ENCODE peak calls at places on chromosomes 4 and X, in nine cellular contexts. One of them, this sample, is unnamed.

GRCh38 chr4:20015825-20016224 is 235.9 kb upstream of the SLIT2 start:
- DNase-seq in tibial artery: no peak
- DNase-seq in aorta: no peak
- DNase-seq in esophagus squamous epithelium: no peak
- DNase-seq in neural progenitor cell: no peak
- DNase-seq in lower lobe of right lung: no peak
- DNase-seq in right cardiac atrium: no peak
- DNase-seq in gastrocnemius medialis: no peak
- DNase-seq in transverse colon: no peak
- DNase-seq in this sample: no peak

GRCh38 chrX:104565791-104566687 is at the start of gene IL1RAPL2:
- DNase-seq in tibial artery: no peak
- DNase-seq in aorta: no peak
- DNase-seq in esophagus squamous epithelium: no peak
- DNase-seq in neural progenitor cell: peak; percentile 83
- DNase-seq in lower lobe of right lung: peak; percentile 55
- DNase-seq in right cardiac atrium: peak; percentile 38
- DNase-seq in gastrocnemius medialis: no peak
- DNase-seq in transverse colon: peak; percentile 14
- DNase-seq in this sample: no peak

GRCh38 chr4:5292091-5292490 is 240.8 kb downstream of the STK32B start:
- DNase-seq in tibial artery: no peak
- DNase-seq in aorta: no peak
- DNase-seq in esophagus squamous epithelium: no peak
- DNase-seq in neural progenitor cell: no peak
- DNase-seq in lower lobe of right lung: no peak
- DNase-seq in right cardiac atrium: no peak
- DNase-seq in gastrocnemius medialis: no peak
- DNase-seq in transverse colon: no peak
- DNase-seq in this sample: no peak

GRCh38 chrX:39518451-39519212 is 579.1 kb downstream of the BCOR start:
- DNase-seq in tibial artery: peak; percentile 72
- DNase-seq in aorta: no peak
- DNase-seq in esophagus squamous epithelium: no peak
- DNase-seq in neural progenitor cell: peak; percentile 65
- DNase-seq in lower lobe of right lung: no peak
- DNase-seq in right cardiac atrium: peak; percentile 72
- DNase-seq in gastrocnemius medialis: peak; percentile 23
- DNase-seq in transverse colon: no peak
- DNase-seq in this sample: no peak

GRCh38 chr4:184680698-184681097 is 31.2 kb downstream of the PRIMPOL start:
- DNase-seq in tibial artery: no peak
- DNase-seq in aorta: no peak
- DNase-seq in esophagus squamous epithelium: no peak
- DNase-seq in neural progenitor cell: no peak
- DNase-seq in lower lobe of right lung: no peak
- DNase-seq in right cardiac atrium: no peak
- DNase-seq in gastrocnemius medialis: no peak
- DNase-seq in transverse colon: peak; percentile 59
- DNase-seq in this sample: no peak

GRCh38 chr4:103934178-103934789 is 214.5 kb upstream of the TACR3 start:
- DNase-seq in tibial artery: no peak
- DNase-seq in aorta: no peak
- DNase-seq in esophagus squamous epithelium: no peak
- DNase-seq in neural progenitor cell: peak; percentile 72
- DNase-seq in lower lobe of right lung: no peak
- DNase-seq in right cardiac atrium: no peak
- DNase-seq in gastrocnemius medialis: no peak
- DNase-seq in transverse colon: no peak
- DNase-seq in this sample: no peak

GRCh38 chr4:45363931-45364330 is 637.6 kb upstream of the GNPDA2 start:
- DNase-seq in tibial artery: no peak
- DNase-seq in aorta: no peak
- DNase-seq in esophagus squamous epithelium: no peak
- DNase-seq in neural progenitor cell: no peak
- DNase-seq in lower lobe of right lung: no peak
- DNase-seq in right cardiac atrium: no peak
- DNase-seq in gastrocnemius medialis: no peak
- DNase-seq in transverse colon: no peak
- DNase-seq in this sample: no peak

GRCh38 chr4:96035727-96036126 is 195.8 kb downstream of the PDHA2 start:
- DNase-seq in tibial artery: no peak
- DNase-seq in aorta: no peak
- DNase-seq in esophagus squamous epithelium: no peak
- DNase-seq in neural progenitor cell: peak; percentile 18
- DNase-seq in lower lobe of right lung: no peak
- DNase-seq in right cardiac atrium: no peak
- DNase-seq in gastrocnemius medialis: no peak
- DNase-seq in transverse colon: no peak
- DNase-seq in this sample: no peak

GRCh38 chrX:15242899-15243555 is 26.9 kb downstream of the ASB9 start:
- DNase-seq in tibial artery: no peak
- DNase-seq in aorta: no peak
- DNase-seq in esophagus squamous epithelium: no peak
- DNase-seq in neural progenitor cell: peak; percentile 5
- DNase-seq in lower lobe of right lung: no peak
- DNase-seq in right cardiac atrium: no peak
- DNase-seq in gastrocnemius medialis: no peak
- DNase-seq in transverse colon: peak; percentile 40
- DNase-seq in this sample: no peak

GRCh38 chrX:13471269-13471668 is 98.1 kb upstream of the EGFL6 start:
- DNase-seq in tibial artery: no peak
- DNase-seq in aorta: no peak
- DNase-seq in esophagus squamous epithelium: no peak
- DNase-seq in neural progenitor cell: peak; percentile 39
- DNase-seq in lower lobe of right lung: no peak
- DNase-seq in right cardiac atrium: no peak
- DNase-seq in gastrocnemius medialis: no peak
- DNase-seq in transverse colon: no peak
- DNase-seq in this sample: no peak

GRCh38 chr4:182764137-182764536 is 153.0 kb downstream of the DCTD start:
- DNase-seq in tibial artery: no peak
- DNase-seq in aorta: no peak
- DNase-seq in esophagus squamous epithelium: no peak
- DNase-seq in neural progenitor cell: no peak
- DNase-seq in lower lobe of right lung: no peak
- DNase-seq in right cardiac atrium: no peak
- DNase-seq in gastrocnemius medialis: no peak
- DNase-seq in transverse colon: no peak
- DNase-seq in this sample: no peak

GRCh38 chrX:17923546-17923945 is 62.4 kb upstream of the RAI2 start:
- DNase-seq in tibial artery: no peak
- DNase-seq in aorta: no peak
- DNase-seq in esophagus squamous epithelium: no peak
- DNase-seq in neural progenitor cell: no peak
- DNase-seq in lower lobe of right lung: no peak
- DNase-seq in right cardiac atrium: no peak
- DNase-seq in gastrocnemius medialis: no peak
- DNase-seq in transverse colon: no peak
- DNase-seq in this sample: no peak

DNA sequence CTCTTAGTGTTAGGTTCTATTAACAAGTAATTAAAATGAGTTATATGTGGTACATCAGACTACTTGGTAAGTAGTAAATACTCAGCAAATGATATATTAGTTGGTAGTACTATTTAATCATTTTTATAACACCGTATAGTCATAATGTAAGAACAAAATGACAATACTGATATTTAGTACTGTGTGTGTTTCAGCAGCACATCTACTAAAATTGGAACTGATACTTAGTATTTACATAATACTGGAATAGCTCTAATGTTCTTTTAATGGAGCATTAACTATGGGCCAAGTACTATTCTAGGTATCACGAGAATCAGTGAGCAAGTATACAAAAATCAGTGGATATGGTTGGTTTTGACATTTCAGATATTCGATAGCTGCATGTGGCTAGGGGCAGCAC is 35.3 kb downstream of the ERVMER34-1 start:
- DNase-seq in tibial artery: no peak
- DNase-seq in aorta: no peak
- DNase-seq in esophagus squamous epithelium: no peak
- DNase-seq in neural progenitor cell: no peak
- DNase-seq in lower lobe of right lung: no peak
- DNase-seq in right cardiac atrium: no peak
- DNase-seq in gastrocnemius medialis: no peak
- DNase-seq in transverse colon: no peak
- DNase-seq in this sample: no peak
- H3K4me1 ChIP-seq in tibial artery: no peaks in the 10 kb centered on the region
- H3K4me1 ChIP-seq in aorta: peaks cover 3% of the 10 kb centered on the region
- H3K4me1 ChIP-seq in esophagus squamous epithelium: peaks cover 20% of the 10 kb centered on the region
- H3K4me1 ChIP-seq in neural progenitor cell: peaks cover 18% of the 10 kb centered on the region
- H3K4me1 ChIP-seq in lower lobe of right lung: peaks cover 25% of the 10 kb centered on the region
- H3K4me1 ChIP-seq in right cardiac atrium: peaks cover 4% of the 10 kb centered on the region
- H3K4me1 ChIP-seq in gastrocnemius medialis: peaks cover 18% of the 10 kb centered on the region
- H3K4me1 ChIP-seq in transverse colon: peaks cover 24% of the 10 kb centered on the region
- H3K4me1 ChIP-seq in this sample: peaks cover 8% of the 10 kb centered on the region

GRCh38 chr4:15653864-15654391 is 1.2 kb downstream of the FBXL5 start:
- DNase-seq in tibial artery: no peak
- DNase-seq in aorta: no peak
- DNase-seq in esophagus squamous epithelium: no peak
- DNase-seq in neural progenitor cell: peak; percentile 16
- DNase-seq in lower lobe of right lung: no peak
- DNase-seq in right cardiac atrium: no peak
- DNase-seq in gastrocnemius medialis: no peak
- DNase-seq in transverse colon: no peak
- DNase-seq in this sample: no peak
- H3K4me1 ChIP-seq in tibial artery: no peaks in the 10 kb centered on the region
- H3K4me1 ChIP-seq in aorta: no peaks in the 10 kb centered on the region
- H3K4me1 ChIP-seq in esophagus squamous epithelium: peaks cover 51% of the 10 kb centered on the region
- H3K4me1 ChIP-seq in neural progenitor cell: peaks cover 23% of the 10 kb centered on the region
- H3K4me1 ChIP-seq in lower lobe of right lung: peaks cover 50% of the 10 kb centered on the region
- H3K4me1 ChIP-seq in right cardiac atrium: no peaks in the 10 kb centered on the region
- H3K4me1 ChIP-seq in gastrocnemius medialis: peaks cover 58% of the 10 kb centered on the region
- H3K4me1 ChIP-seq in transverse colon: peaks cover 56% of the 10 kb centered on the region
- H3K4me1 ChIP-seq in this sample: peaks cover 40% of the 10 kb centered on the region

GRCh38 chr4:140097572-140097971 is 56.4 kb downstream of the MAML3 start:
- DNase-seq in tibial artery: no peak
- DNase-seq in aorta: no peak
- DNase-seq in esophagus squamous epithelium: no peak
- DNase-seq in neural progenitor cell: no peak
- DNase-seq in lower lobe of right lung: no peak
- DNase-seq in right cardiac atrium: no peak
- DNase-seq in gastrocnemius medialis: no peak
- DNase-seq in transverse colon: no peak
- DNase-seq in this sample: no peak

GRCh38 chr4:140095694-140096482 is 58.1 kb downstream of the MAML3 start:
- DNase-seq in tibial artery: no peak
- DNase-seq in aorta: no peak
- DNase-seq in esophagus squamous epithelium: no peak
- DNase-seq in neural progenitor cell: no peak
- DNase-seq in lower lobe of right lung: peak; percentile 55
- DNase-seq in right cardiac atrium: peak; percentile 55
- DNase-seq in gastrocnemius medialis: no peak
- DNase-seq in transverse colon: peak; percentile 27
- DNase-seq in this sample: peak; percentile 35

GRCh38 chr4:140096921-140097320 is 57.1 kb downstream of the MAML3 start:
- DNase-seq in tibial artery: no peak
- DNase-seq in aorta: no peak
- DNase-seq in esophagus squamous epithelium: no peak
- DNase-seq in neural progenitor cell: no peak
- DNase-seq in lower lobe of right lung: no peak
- DNase-seq in right cardiac atrium: no peak
- DNase-seq in gastrocnemius medialis: no peak
- DNase-seq in transverse colon: no peak
- DNase-seq in this sample: no peak

GRCh38 chr4:140094701-140095420 is 59.1 kb downstream of the MAML3 start:
- DNase-seq in tibial artery: peak; percentile 87
- DNase-seq in aorta: peak; percentile 85
- DNase-seq in esophagus squamous epithelium: no peak
- DNase-seq in neural progenitor cell: no peak
- DNase-seq in lower lobe of right lung: peak; percentile 85
- DNase-seq in right cardiac atrium: peak; percentile 89
- DNase-seq in gastrocnemius medialis: peak; percentile 33
- DNase-seq in transverse colon: peak; percentile 61
- DNase-seq in this sample: peak; percentile 53

GRCh38 chr4:140096483-140096861 is 57.5 kb downstream of the MAML3 start:
- DNase-seq in tibial artery: no peak
- DNase-seq in aorta: no peak
- DNase-seq in esophagus squamous epithelium: no peak
- DNase-seq in neural progenitor cell: no peak
- DNase-seq in lower lobe of right lung: no peak
- DNase-seq in right cardiac atrium: no peak
- DNase-seq in gastrocnemius medialis: no peak
- DNase-seq in transverse colon: no peak
- DNase-seq in this sample: no peak
- H3K4me1 ChIP-seq in tibial artery: no peaks in the 10 kb centered on the region
- H3K4me1 ChIP-seq in aorta: peaks cover 6% of the 10 kb centered on the region
- H3K4me1 ChIP-seq in esophagus squamous epithelium: peaks cover 59% of the 10 kb centered on the region
- H3K4me1 ChIP-seq in neural progenitor cell: peaks cover 29% of the 10 kb centered on the region
- H3K4me1 ChIP-seq in lower lobe of right lung: peaks cover 93% of the 10 kb centered on the region
- H3K4me1 ChIP-seq in right cardiac atrium: peaks cover 19% of the 10 kb centered on the region
- H3K4me1 ChIP-seq in gastrocnemius medialis: peaks cover 56% of the 10 kb centered on the region
- H3K4me1 ChIP-seq in transverse colon: peaks cover 60% of the 10 kb centered on the region
- H3K4me1 ChIP-seq in this sample: peaks cover 32% of the 10 kb centered on the region

GRCh38 chr4:37662306-37662705 is 23.9 kb downstream of the RELL1 start:
- DNase-seq in tibial artery: no peak
- DNase-seq in aorta: no peak
- DNase-seq in esophagus squamous epithelium: no peak
- DNase-seq in neural progenitor cell: peak; percentile 50
- DNase-seq in lower lobe of right lung: no peak
- DNase-seq in right cardiac atrium: no peak
- DNase-seq in gastrocnemius medialis: no peak
- DNase-seq in transverse colon: no peak
- DNase-seq in this sample: no peak
- H3K4me1 ChIP-seq in tibial artery: no peaks in the 10 kb centered on the region
- H3K4me1 ChIP-seq in aorta: peaks cover 8% of the 10 kb centered on the region
- H3K4me1 ChIP-seq in esophagus squamous epithelium: peaks cover 49% of the 10 kb centered on the region
- H3K4me1 ChIP-seq in neural progenitor cell: peaks cover 38% of the 10 kb centered on the region
- H3K4me1 ChIP-seq in lower lobe of right lung: peaks cover 71% of the 10 kb centered on the region
- H3K4me1 ChIP-seq in right cardiac atrium: peaks cover 32% of the 10 kb centered on the region
- H3K4me1 ChIP-seq in gastrocnemius medialis: peaks cover 89% of the 10 kb centered on the region
- H3K4me1 ChIP-seq in transverse colon: peaks cover 64% of the 10 kb centered on the region
- H3K4me1 ChIP-seq in this sample: no peaks in the 10 kb centered on the region

DNA sequence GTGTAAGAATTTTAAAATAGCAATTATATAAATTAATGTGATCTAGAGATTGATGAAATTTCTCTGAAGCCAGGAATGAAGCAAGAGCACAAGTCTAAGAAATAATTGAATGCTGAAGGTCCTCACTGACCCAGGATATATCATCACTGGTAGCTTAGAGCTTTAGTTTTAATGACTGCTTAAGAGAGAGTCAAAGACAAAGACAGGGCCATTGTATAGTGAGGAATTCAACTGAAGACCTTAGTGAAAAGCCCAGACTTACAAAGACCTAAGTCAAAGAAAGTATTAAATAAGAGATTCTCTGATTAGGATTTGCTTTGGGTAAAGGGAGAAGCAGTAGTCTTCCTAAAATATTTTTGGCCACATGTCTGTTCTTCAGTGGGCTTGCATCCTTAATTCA is 26.0 kb upstream of the IL15 start:
- DNase-seq in tibial artery: no peak
- DNase-seq in aorta: no peak
- DNase-seq in esophagus squamous epithelium: no peak
- DNase-seq in neural progenitor cell: peak; percentile 48
- DNase-seq in lower lobe of right lung: no peak
- DNase-seq in right cardiac atrium: no peak
- DNase-seq in gastrocnemius medialis: no peak
- DNase-seq in transverse colon: no peak
- DNase-seq in this sample: no peak
- H3K4me1 ChIP-seq in tibial artery: no peaks in the 10 kb centered on the region
- H3K4me1 ChIP-seq in aorta: no peaks in the 10 kb centered on the region
- H3K4me1 ChIP-seq in esophagus squamous epithelium: no peaks in the 10 kb centered on the region
- H3K4me1 ChIP-seq in neural progenitor cell: no peaks in the 10 kb centered on the region
- H3K4me1 ChIP-seq in lower lobe of right lung: no peaks in the 10 kb centered on the region
- H3K4me1 ChIP-seq in right cardiac atrium: no peaks in the 10 kb centered on the region
- H3K4me1 ChIP-seq in gastrocnemius medialis: no peaks in the 10 kb centered on the region
- H3K4me1 ChIP-seq in transverse colon: no peaks in the 10 kb centered on the region
- H3K4me1 ChIP-seq in this sample: no peaks in the 10 kb centered on the region